ENCODE peak calls at places on chromosomes 5 and 9, in four cellular contexts. One of them, this sample, is unnamed.

GRCh38 chr5:79464695-79465332 is 49.1 kb downstream of the HOMER1 start:
- DNase-seq in erythroblast: peak; percentile 26
- DNase-seq in H1: no peak
- DNase-seq in right lobe of liver: no peak
- DNase-seq in this sample: peak; percentile 15

GRCh38 chr5:130580264-130580663 is 584.8 kb downstream of the HINT1 start:
- DNase-seq in erythroblast: no peak
- DNase-seq in H1: no peak
- DNase-seq in right lobe of liver: no peak
- DNase-seq in this sample: no peak

GRCh38 chr5:73431204-73431851 is 17.2 kb downstream of the FOXD1 start:
- DNase-seq in erythroblast: no peak
- DNase-seq in H1: no peak
- DNase-seq in right lobe of liver: no peak
- DNase-seq in this sample: no peak

GRCh38 chr5:76082790-76083554 is at the start of gene SV2C:
- DNase-seq in erythroblast: peak; percentile 3
- DNase-seq in H1: peak; percentile 71
- DNase-seq in right lobe of liver: peak; percentile 49
- DNase-seq in this sample: peak; percentile 49

GRCh38 chr5:132737982-132738770 is 830 bp upstream of the KIF3A start:
- DNase-seq in erythroblast: no peak
- DNase-seq in H1: no peak
- DNase-seq in right lobe of liver: no peak
- DNase-seq in this sample: no peak

GRCh38 chr5:143938230-143938629 is 126.3 kb downstream of the HMHB1 start:
- DNase-seq in erythroblast: no peak
- DNase-seq in H1: no peak
- DNase-seq in right lobe of liver: no peak
- DNase-seq in this sample: no peak

GRCh38 chr5:77133061-77133758 is 46.1 kb upstream of the ZBED3 start:
- DNase-seq in erythroblast: no peak
- DNase-seq in H1: no peak
- DNase-seq in right lobe of liver: peak; percentile 58
- DNase-seq in this sample: no peak

GRCh38 chr5:62149894-62150293 is 156.1 kb upstream of the KIF2A start:
- DNase-seq in erythroblast: no peak
- DNase-seq in H1: no peak
- DNase-seq in right lobe of liver: no peak
- DNase-seq in this sample: no peak

GRCh38 chr9:98967680-98968079 is 24.0 kb downstream of the COL15A1 start:
- DNase-seq in erythroblast: no peak
- DNase-seq in H1: no peak
- DNase-seq in right lobe of liver: no peak
- DNase-seq in this sample: no peak

GRCh38 chr9:99192786-99193465 is 28.8 kb downstream of the ALG2 start:
- DNase-seq in erythroblast: no peak
- DNase-seq in H1: no peak
- DNase-seq in right lobe of liver: no peak
- DNase-seq in this sample: no peak

GRCh38 chr5:65262590-65263189 is 219.0 kb downstream of the ADAMTS6 start:
- DNase-seq in erythroblast: peak; percentile 31
- DNase-seq in H1: no peak
- DNase-seq in right lobe of liver: no peak
- DNase-seq in this sample: no peak

GRCh38 chr9:5442400-5443011 is 4.8 kb upstream of the PLGRKT start:
- DNase-seq in erythroblast: peak; percentile 62
- DNase-seq in H1: peak; percentile 49
- DNase-seq in right lobe of liver: no peak
- DNase-seq in this sample: no peak

GRCh38 chr5:173163219-173163618 is 18.9 kb downstream of the BNIP1 start:
- DNase-seq in erythroblast: no peak
- DNase-seq in H1: no peak
- DNase-seq in right lobe of liver: no peak
- DNase-seq in this sample: no peak

GRCh38 chr9:128818099-128818838 is at the start of gene ENDOG:
- DNase-seq in erythroblast: peak; percentile 99
- DNase-seq in H1: peak; percentile 100
- DNase-seq in right lobe of liver: peak; percentile 98
- DNase-seq in this sample: peak; percentile 99
- TF ChIP-seq POLR2A in erythroblast: peak; percentile 90
- TF ChIP-seq POLR2A in H1: no peak
- TF ChIP-seq POLR2A in right lobe of liver: peak; percentile 83
- TF ChIP-seq POLR2A in this sample: peak; percentile 77

DNA sequence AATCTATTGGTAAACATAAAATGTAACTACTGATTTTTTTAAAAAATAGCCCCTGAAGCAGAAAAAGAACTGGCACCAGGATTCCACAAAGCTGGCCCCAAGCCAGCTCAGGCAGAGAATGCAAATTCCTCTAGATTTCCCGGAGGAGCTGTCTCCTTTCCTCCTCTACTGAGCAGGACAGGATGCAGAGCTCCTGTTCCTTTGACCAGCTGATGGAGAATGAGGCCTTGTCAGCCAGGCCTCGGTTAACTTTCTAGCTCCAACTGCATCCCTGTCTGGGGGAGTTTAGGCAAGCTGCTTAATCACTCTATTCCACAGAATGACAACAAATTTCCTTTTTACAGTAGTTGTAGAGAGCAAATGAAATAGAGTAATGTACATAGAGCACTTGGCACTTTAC is 155.5 kb downstream of the GNAQ start:
- DNase-seq in erythroblast: no peak
- DNase-seq in H1: no peak
- DNase-seq in right lobe of liver: no peak
- DNase-seq in this sample: no peak
- TF ChIP-seq POLR2A in erythroblast: no peak
- TF ChIP-seq POLR2A in H1: no peak
- TF ChIP-seq POLR2A in right lobe of liver: no peak
- TF ChIP-seq POLR2A in this sample: no peak

GRCh38 chr9:133780962-133781827 is 43.0 kb upstream of the SARDH start:
- DNase-seq in erythroblast: no peak
- DNase-seq in H1: no peak
- DNase-seq in right lobe of liver: peak; percentile 43
- DNase-seq in this sample: no peak

GRCh38 chr9:133780404-133780945 is 42.3 kb upstream of the SARDH start:
- DNase-seq in erythroblast: no peak
- DNase-seq in H1: no peak
- DNase-seq in right lobe of liver: peak; percentile 43
- DNase-seq in this sample: no peak

GRCh38 chr9:133778336-133778995 is 40.3 kb upstream of the SARDH start:
- DNase-seq in erythroblast: no peak
- DNase-seq in H1: no peak
- DNase-seq in right lobe of liver: peak; percentile 51
- DNase-seq in this sample: no peak

GRCh38 chr9:133779081-133779480 is 40.9 kb upstream of the SARDH start:
- DNase-seq in erythroblast: no peak
- DNase-seq in H1: no peak
- DNase-seq in right lobe of liver: peak; percentile 28
- DNase-seq in this sample: no peak

GRCh38 chr9:133779516-133780403 is 41.6 kb upstream of the SARDH start:
- DNase-seq in erythroblast: no peak
- DNase-seq in H1: no peak
- DNase-seq in right lobe of liver: peak; percentile 41
- DNase-seq in this sample: no peak
- TF ChIP-seq POLR2A in erythroblast: no peak
- TF ChIP-seq POLR2A in H1: no peak
- TF ChIP-seq POLR2A in right lobe of liver: no peak
- TF ChIP-seq POLR2A in this sample: no peak

GRCh38 chr5:150410524-150411244 is 2.0 kb downstream of the CD74 start:
- DNase-seq in erythroblast: peak; percentile 55
- DNase-seq in H1: peak; percentile 67
- DNase-seq in right lobe of liver: peak; percentile 56
- DNase-seq in this sample: no peak
- TF ChIP-seq POLR2A in erythroblast: no peak
- TF ChIP-seq POLR2A in H1: no peak
- TF ChIP-seq POLR2A in right lobe of liver: no peak
- TF ChIP-seq POLR2A in this sample: peak; percentile 95

DNA sequence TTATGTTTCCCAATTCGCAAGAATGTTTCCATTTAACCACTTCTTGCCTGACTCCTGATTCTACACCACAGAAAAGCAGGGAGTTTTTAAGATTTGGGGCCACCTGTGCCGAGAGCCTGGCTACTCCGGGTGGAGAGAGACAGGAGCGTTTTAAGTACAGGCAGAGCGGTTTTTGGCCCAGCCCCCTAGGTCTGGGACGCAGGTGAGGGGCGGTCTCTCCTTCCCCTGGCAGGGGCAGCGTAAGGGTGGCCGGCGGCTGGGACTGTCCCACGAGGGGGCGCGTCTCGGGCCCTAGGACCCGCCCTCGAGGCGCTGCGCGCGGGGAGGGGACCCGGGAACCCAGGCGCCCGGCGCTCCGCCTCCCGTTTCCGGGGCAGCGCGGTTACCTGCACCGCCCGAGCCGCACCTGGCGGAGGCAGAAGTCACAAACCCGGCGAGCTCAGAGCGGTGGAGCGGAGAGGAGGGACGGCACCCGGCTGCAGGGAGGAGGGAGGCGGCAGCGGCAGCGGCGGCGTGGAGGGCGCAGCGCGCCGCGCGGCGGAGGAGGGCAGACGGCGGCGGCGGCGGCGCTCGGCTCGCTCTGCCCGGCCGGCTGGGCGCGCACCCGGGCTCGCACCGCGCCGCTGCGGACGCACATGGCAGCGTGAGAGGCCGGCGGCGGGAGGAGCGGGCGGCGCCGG is at the start of gene WWC1:
- DNase-seq in erythroblast: no peak
- DNase-seq in H1: peak; percentile 92
- DNase-seq in right lobe of liver: peak; percentile 93
- DNase-seq in this sample: peak; percentile 80
- TF ChIP-seq POLR2A in erythroblast: no peak
- TF ChIP-seq POLR2A in H1: no peak
- TF ChIP-seq POLR2A in right lobe of liver: peak; percentile 92
- TF ChIP-seq POLR2A in this sample: no peak

DNA sequence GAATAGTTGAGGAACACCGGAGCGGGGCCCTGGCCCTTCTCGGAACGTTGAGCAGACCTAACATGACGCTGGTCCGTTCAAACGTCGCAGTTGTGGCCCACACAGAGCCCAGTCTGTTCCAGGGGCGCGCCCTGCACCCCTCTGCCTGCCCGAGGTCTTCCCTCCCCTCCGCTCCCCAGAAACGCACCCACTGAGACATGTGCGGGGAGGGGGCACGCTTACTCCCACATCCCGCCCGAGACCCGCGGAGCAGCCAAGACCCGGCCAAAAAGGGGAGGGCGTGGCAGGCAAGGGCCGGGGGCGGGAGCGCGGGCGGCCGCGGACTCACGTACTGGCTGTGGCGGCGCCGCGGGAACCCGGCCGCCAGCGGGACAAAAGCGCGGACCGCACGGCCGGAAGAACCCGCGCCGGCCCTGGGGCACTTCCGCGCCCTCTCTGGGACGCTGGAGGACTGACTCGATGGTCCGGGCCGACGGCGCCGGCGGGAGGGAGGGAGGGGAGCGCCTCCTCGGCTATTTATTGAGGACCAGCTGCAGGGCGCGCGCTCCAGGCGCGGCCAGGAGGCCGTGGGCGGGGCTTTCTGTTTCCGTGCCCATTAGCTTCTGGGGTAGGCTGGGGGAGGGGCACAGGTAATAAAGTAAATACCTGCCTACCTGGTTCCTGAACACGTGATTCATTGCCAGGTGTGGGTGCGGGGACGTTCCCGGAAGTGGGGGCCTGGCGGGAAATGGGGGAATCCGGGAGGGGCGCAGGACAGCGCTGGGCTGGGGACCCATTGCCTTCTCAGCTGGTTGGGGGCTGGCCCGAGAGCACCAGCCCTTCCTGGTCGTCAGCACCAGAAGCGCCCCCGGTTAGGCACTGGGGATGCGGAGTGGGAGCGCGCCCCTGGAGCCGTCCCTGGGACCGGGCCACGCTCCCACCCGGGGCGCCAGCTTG is at the start of gene ZFP62:
- DNase-seq in erythroblast: peak; percentile 95
- DNase-seq in H1: peak; percentile 95
- DNase-seq in right lobe of liver: peak; percentile 91
- DNase-seq in this sample: peak; percentile 81
- TF ChIP-seq POLR2A in erythroblast: peak; percentile 77
- TF ChIP-seq POLR2A in H1: peak; percentile 59
- TF ChIP-seq POLR2A in right lobe of liver: peak; percentile 75
- TF ChIP-seq POLR2A in this sample: peak; percentile 54

This sample was measured in GM12891.